ENCODE peak calls at places on chromosomes 3 and 15, in seven cellular contexts. K, C, B, R, P, W and J are unnamed samples.

GRCh38 chr15:70513818-70514217 is 249.5 kb downstream of the UACA start:
- DNase-seq in K (no peak), C (no peak), B (no peak), R (no peak), P (no peak), W (no peak), J (no peak)

GRCh38 chr3:42600958-42601675 is 631 bp downstream of the NKTR start:
- DNase-seq in K (peak), C (peak), B (peak), R (peak), P (no peak), W (peak), J (peak)

GRCh38 chr3:142047021-142047369 is 102.3 kb downstream of the TFDP2 start:
- DNase-seq in K (no peak), C (no peak), B (no peak), R (no peak), P (no peak), W (no peak), J (no peak)

GRCh38 chr3:154690413-154690812 is 260.4 kb upstream of the GPR149 start:
- DNase-seq in K (no peak), C (no peak), B (no peak), R (no peak), P (no peak), W (no peak), J (no peak)

GRCh38 chr3:9946112-9947024 is 5.8 kb downstream of the PRRT3 start:
- DNase-seq in K (peak), C (peak), B (peak), R (peak), P (peak), W (peak), J (peak)

GRCh38 chr15:89770041-89770440 is 6.1 kb upstream of the MESP2 start:
- DNase-seq in K (peak), C (no peak), B (no peak), R (no peak), P (no peak), W (no peak), J (no peak)

GRCh38 chr3:61638721-61639120 is 77.3 kb downstream of the PTPRG start:
- DNase-seq in K (peak), C (no peak), B (no peak), R (no peak), P (no peak), W (no peak), J (no peak)

GRCh38 chr3:119600732-119601131 is 3.0 kb downstream of the PLA1A start:
- DNase-seq in K (no peak), C (peak), B (no peak), R (peak), P (peak), W (no peak), J (no peak)

GRCh38 chr3:65953881-65954733 is 84.6 kb downstream of the MAGI1 start:
- DNase-seq in K (no peak), C (no peak), B (no peak), R (no peak), P (no peak), W (no peak), J (no peak)

GRCh38 chr15:85616549-85616948 is 178.2 kb downstream of the KLHL25 start:
- DNase-seq in K (no peak), C (no peak), B (no peak), R (no peak), P (no peak), W (no peak), J (no peak)

GRCh38 chr3:128547368-128547987 is 54.5 kb upstream of the GATA2 start:
- DNase-seq in K (peak), C (peak), B (no peak), R (no peak), P (no peak), W (no peak), J (peak)

GRCh38 chr3:38515367-38515766 is 19.2 kb downstream of the EXOG start:
- DNase-seq in K (no peak), C (no peak), B (no peak), R (no peak), P (no peak), W (no peak), J (no peak)

GRCh38 chr3:79019137-79019923 is 748.5 kb downstream of the ROBO1 start:
- DNase-seq in K (peak), C (peak), B (peak), R (peak), P (peak), W (peak), J (peak)

GRCh38 chr15:48472756-48473155 is 141.5 kb downstream of the DUT start:
- DNase-seq in K (peak), C (no peak), B (peak), R (no peak), P (no peak), W (no peak), J (no peak)

GRCh38 chr3:165378761-165379160 is 182.6 kb upstream of the SLITRK3 start:
- DNase-seq in K (no peak), C (no peak), B (no peak), R (no peak), P (no peak), W (no peak), J (no peak)

GRCh38 chr3:33437556-33438283 is 2.5 kb downstream of the UBP1 start:
- DNase-seq in K (peak), C (peak), B (peak), R (no peak), P (no peak), W (no peak), J (peak)

DNA sequence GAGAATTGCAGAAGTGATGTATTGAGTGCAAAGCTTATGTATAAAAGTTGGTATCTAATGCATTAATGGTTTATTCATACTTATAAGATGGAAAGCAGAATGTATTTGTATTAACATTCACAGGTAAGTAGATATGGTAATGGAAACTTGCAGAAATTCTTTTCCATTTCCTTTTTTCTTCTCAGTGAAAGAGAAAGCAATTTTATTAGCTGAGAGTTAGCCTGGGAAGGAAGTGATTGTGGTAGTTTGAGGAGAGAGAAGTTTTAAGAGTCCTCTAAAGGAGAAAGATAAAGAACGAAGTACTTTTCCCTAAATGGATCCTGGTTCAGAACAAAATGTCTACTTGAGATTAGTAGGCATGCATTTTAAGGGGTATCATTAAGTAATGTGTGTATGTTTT is 60.1 kb upstream of the OSTN start:
- DNase-seq in K (no peak), C (no peak), B (no peak), R (no peak), P (no peak), W (no peak), J (no peak)
- H3K23ac ChIP-seq in K (no peak), C (no peak), B (no peak), R (no peak), P (no peak), W (no peak), J (no peak)

DNA sequence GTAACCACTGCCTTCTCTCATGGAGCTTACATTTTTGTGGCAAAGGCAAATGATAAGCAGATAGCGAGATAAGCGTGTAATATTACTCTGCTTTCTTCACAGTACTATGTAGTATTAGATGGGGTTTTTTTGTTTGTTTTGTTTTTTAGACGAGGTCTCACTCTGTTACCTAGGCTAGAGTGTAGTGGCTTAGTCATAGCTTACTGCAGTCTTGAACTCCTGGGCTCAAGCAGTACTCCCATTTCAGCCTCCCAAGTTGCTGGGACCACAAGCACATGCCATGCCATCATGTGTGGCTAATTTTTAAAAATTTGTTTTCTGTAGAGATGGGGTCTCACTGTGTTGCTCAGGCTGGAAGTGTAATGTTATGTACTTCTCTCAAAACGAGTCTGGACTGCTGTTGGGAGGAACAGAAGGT is 22.9 kb downstream of the MBNL1 start:
- DNase-seq in K (peak), C (no peak), B (peak), R (no peak), P (no peak), W (no peak), J (peak)
- H3K23ac ChIP-seq in K (no peak), C (no peak), B (no peak), R (no peak), P (no peak), W (no peak), J (no peak)

GRCh38 chr3:187725653-187726370 is 19.5 kb downstream of the BCL6 start:
- DNase-seq in K (no peak), C (no peak), B (no peak), R (no peak), P (no peak), W (no peak), J (no peak)
- H3K23ac ChIP-seq in K (no peak), C (no peak), B (no peak), R (no peak), P (no peak), W (no peak), J (no peak)

GRCh38 chr3:99484871-99485270 is 153.5 kb upstream of the COL8A1 start:
- DNase-seq in K (peak), C (no peak), B (peak), R (no peak), P (no peak), W (no peak), J (no peak)
- H3K23ac ChIP-seq in K (no peak), C (no peak), B (no peak), R (no peak), P (no peak), W (no peak), J (no peak)

GRCh38 chr15:92159481-92159880 is 234.2 kb upstream of the ST8SIA2 start:
- DNase-seq in K (no peak), C (peak), B (no peak), R (peak), P (no peak), W (no peak), J (no peak)
- H3K23ac ChIP-seq in K (no peak), C (no peak), B (no peak), R (no peak), P (no peak), W (no peak), J (no peak)